ENCODE peak calls at places on chromosomes 5 and 9, in seven cellular contexts. F is HL-60, R is endodermal cell, X is fibroblast of the aortic adventitia, D is HFFc6, T is cardiac muscle cell, L is dorsolateral prefrontal cortex. Y is an unnamed sample.

GRCh38 chr9:136399176-136400037 is 563 bp downstream of the SNAPC4 start:
- DNase-seq in F (no peak), T (peak), X (peak), R (peak), L (no peak), D (no peak), Y (no peak)

GRCh38 chr5:166947045-166947444 is 1344.4 kb upstream of the WWC1 start:
- DNase-seq in F (no peak), X (no peak), R (no peak), T (no peak), D (no peak), L (no peak), Y (no peak)

GRCh38 chr5:79241535-79241979 is 5.6 kb downstream of the JMY start:
- DNase-seq in F (no peak), L (no peak), X (no peak), R (no peak), D (no peak), T (no peak), Y (no peak)

GRCh38 chr9:134333874-134334581 is 7.8 kb downstream of the RXRA start:
- DNase-seq in L (no peak), X (no peak), T (no peak), F (no peak), R (no peak), D (no peak), Y (no peak)

GRCh38 chr9:16026886-16027285 is 474.0 kb downstream of the CCDC171 start:
- DNase-seq in T (no peak), X (no peak), R (no peak), F (no peak), D (no peak), L (no peak), Y (no peak)

GRCh38 chr5:97085126-97085786 is 57.2 kb downstream of the LIX1 start:
- DNase-seq in D (no peak), X (no peak), L (no peak), F (no peak), R (no peak), T (no peak), Y (no peak)

GRCh38 chr9:136653323-136654064 is 9.2 kb upstream of the EGFL7 start:
- DNase-seq in F (no peak), R (no peak), X (no peak), T (no peak), D (no peak), L (peak), Y (no peak)

GRCh38 chr9:93673271-93673843 is 97.0 kb downstream of the PHF2 start:
- DNase-seq in R (peak), F (no peak), D (peak), X (peak), L (peak), T (peak), Y (peak)

GRCh38 chr9:69089082-69089481 is 53.5 kb downstream of the FXN start:
- DNase-seq in D (no peak), F (no peak), L (no peak), X (no peak), T (no peak), R (no peak), Y (no peak)

GRCh38 chr5:155883966-155884555 is 442.9 kb upstream of the SGCD start:
- DNase-seq in R (peak), F (no peak), D (no peak), L (no peak), T (no peak), X (no peak), Y (no peak)

GRCh38 chr9:132027752-132028666 is 51.7 kb downstream of the MED27 start:
- DNase-seq in T (peak), L (no peak), X (no peak), D (no peak), R (no peak), F (no peak), Y (no peak)

GRCh38 chr9:33076031-33076359 is 479 bp downstream of the SMU1 start:
- DNase-seq in R (no peak), X (no peak), F (no peak), L (no peak), T (peak), D (peak), Y (no peak)

DNA sequence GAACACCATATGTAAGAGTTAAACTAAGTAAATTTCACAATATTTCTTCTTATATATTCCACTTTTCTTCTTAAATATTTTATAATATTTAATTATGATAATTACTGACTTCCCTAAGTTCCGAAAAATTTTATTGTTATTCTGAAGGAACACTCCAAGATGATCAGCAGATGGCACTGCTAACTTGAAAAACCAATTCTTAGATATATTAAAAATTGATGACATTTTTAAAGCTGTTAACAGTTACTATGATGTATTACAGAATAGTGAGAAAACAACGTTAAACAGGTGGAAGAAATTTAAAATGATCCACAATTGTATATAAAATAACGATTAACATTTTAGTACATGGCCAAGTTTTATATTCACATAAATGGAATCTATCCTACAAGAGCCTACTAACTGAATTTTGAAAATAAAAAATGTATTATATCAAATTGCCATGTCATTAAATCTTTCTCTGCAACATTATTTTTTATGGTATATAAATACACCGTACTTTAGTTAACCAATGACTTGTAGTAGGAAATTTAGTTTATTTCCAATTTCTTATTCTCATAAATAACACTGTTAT is 30.1 kb upstream of the MUSK start:
- DNase-seq in F (no peak), R (no peak), X (peak), L (no peak), T (peak), D (peak), Y (no peak)
- TF ChIP-seq CTCF in F (no peak), R (peak), X (peak), L (peak), T (peak), D (peak), Y (no peak)

DNA sequence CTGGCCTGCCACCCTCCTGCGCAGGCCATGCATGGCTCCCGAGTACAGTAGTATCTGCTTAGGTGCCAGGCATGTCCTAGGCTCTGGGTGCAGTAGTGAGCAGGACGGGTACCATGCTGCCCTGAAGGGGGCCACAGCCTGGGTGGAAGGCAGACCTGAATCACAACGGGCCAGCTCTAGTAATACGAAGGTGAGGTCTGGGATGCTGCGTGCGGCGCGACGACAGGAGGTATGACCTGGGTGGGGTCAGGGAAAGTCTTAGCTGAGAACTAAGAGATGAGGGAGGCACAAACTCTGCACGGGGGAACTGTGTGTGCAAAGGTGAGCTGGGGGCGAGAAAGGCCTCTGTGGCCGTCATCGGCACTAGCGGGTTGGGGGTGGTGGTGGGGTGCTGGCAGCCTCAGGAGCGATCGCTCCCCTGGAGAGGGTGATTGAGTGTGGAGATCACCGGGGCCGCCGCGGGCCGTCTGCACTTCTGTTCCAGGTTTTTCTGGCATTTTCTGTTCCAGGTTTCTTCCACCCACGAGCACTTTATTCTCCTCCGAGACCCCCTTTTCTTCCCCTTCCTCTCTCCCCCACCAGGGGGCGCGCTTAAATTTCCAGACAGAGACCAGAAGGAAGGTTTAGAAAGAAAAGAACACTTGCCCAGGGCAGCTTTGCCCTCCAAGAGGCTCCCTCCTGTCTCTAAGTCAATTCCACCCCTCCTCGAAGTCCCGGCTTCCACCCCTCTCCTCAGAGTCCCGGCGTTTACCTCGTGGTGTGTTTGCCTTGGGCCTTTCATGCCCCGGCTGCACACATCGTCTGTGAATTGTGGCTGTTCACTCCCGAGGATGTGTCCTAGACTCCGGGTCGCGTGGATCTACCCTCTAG is 15.1 kb downstream of the PDLIM4 start:
- DNase-seq in L (no peak), T (peak), X (peak), R (peak), F (peak), D (peak), Y (peak)
- TF ChIP-seq CTCF in L (peak), T (peak), X (peak), R (peak), F (peak), D (peak), Y (peak)

GRCh38 chr5:140044041-140044440 is 942 bp upstream of the NRG2 start:
- DNase-seq in D (no peak), F (no peak), R (no peak), T (no peak), X (no peak), L (no peak), Y (no peak)

GRCh38 chr5:140042551-140043507 is at the start of gene NRG2:
- DNase-seq in R (peak), X (peak), D (peak), F (no peak), L (peak), T (peak), Y (no peak)

GRCh38 chr5:140041099-140041491 is 2.0 kb downstream of the NRG2 start:
- DNase-seq in R (no peak), X (no peak), T (no peak), F (no peak), L (no peak), D (no peak), Y (no peak)

GRCh38 chr5:140041492-140042421 is 1.3 kb downstream of the NRG2 start:
- DNase-seq in L (peak), R (peak), X (peak), T (peak), F (no peak), D (peak), Y (no peak)

DNA sequence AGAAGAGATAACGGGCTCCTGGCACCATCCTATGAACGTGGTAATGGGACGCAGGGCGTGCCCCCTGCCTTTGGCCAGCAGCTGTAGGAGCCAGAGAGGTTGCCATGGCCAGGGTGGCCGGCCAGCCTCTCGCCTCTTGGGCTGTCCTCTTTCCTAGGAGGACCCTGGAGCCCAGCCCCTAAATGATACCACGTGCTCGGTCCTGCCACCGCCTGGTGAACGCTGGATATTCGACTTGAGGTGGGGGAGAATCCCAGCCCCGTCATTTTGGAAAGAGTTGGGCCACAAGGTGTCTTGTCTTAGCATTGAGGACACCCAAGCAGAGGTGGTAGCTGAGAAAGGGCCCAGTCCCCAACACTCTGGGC is 391 bp upstream of the NRG2 start:
- DNase-seq in X (no peak), T (no peak), F (no peak), R (peak), D (no peak), L (peak), Y (no peak)
- TF ChIP-seq CTCF in X (no peak), T (no peak), F (no peak), R (peak), D (peak), L (no peak), Y (no peak)

GRCh38 chr9:36969216-36969771 is 64.8 kb downstream of the PAX5 start:
- DNase-seq in X (no peak), R (peak), T (no peak), D (no peak), F (no peak), L (no peak), Y (no peak)
- TF ChIP-seq CTCF in X (no peak), R (peak), T (no peak), D (peak), F (no peak), L (no peak), Y (no peak)

DNA sequence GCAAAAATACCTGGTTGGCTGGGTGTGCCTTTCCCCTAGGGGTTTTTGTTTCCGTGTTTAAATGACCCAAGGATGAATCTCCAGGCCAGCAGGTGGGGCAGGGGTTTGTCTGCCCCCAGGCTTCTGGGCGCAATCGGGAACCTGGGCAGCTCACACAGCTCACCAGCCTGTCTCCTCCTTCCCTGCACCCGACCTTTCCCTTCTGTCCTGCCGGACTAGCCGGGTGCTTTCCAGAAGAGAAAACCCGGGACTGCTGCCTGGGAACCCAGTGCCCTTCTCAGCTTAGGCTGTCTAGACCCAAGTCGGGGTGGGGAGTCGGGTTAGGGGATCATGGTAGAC is 84.3 kb downstream of the DAB2IP start:
- DNase-seq in R (no peak), T (no peak), L (no peak), D (no peak), F (no peak), X (no peak), Y (no peak)
- TF ChIP-seq CTCF in R (no peak), T (no peak), L (no peak), D (no peak), F (no peak), X (no peak), Y (no peak)

Y was measured in DND-41.